ENCODE peak calls at places on chromosomes 7 and 10, in four cellular contexts. I is pancreas; T is CD8-positive, alpha-beta T cell; Z is stomach. G is an unnamed sample.

GRCh38 chr7:21338728-21339164 is 89.1 kb upstream of the SP4 start:
- DNase-seq in I (no peak), T (no peak), Z (no peak), G (no peak)

GRCh38 chr10:9091515-9092093 is 1037.1 kb downstream of the GATA3 start:
- DNase-seq in I (no peak), T (no peak), Z (no peak), G (no peak)

GRCh38 chr7:45642044-45642443 is 67.9 kb downstream of the ADCY1 start:
- DNase-seq in I (no peak), T (no peak), Z (peak), G (no peak)

GRCh38 chr10:35635576-35635975 is 6.5 kb downstream of the FZD8 start:
- DNase-seq in I (peak), T (no peak), Z (no peak), G (peak)

GRCh38 chr10:86400705-86401587 is 34.4 kb upstream of the GRID1 start:
- DNase-seq in I (peak), T (peak), Z (peak), G (peak)

GRCh38 chr7:150367677-150368097 is 935 bp upstream of the REPIN1 start:
- DNase-seq in I (no peak), T (no peak), Z (no peak), G (no peak)

GRCh38 chr10:91513598-91513997 is 103.5 kb downstream of the HECTD2 start:
- DNase-seq in I (no peak), T (no peak), Z (no peak), G (no peak)

GRCh38 chr10:14153570-14154055 is 177.1 kb downstream of the FRMD4A start:
- DNase-seq in I (no peak), T (no peak), Z (no peak), G (no peak)

GRCh38 chr7:38728145-38728544 is 97.0 kb upstream of the AMPH start:
- DNase-seq in I (no peak), T (no peak), Z (no peak), G (no peak)

GRCh38 chr10:69497611-69498390 is 46.5 kb downstream of the TSPAN15 start:
- DNase-seq in I (no peak), T (no peak), Z (no peak), G (no peak)

GRCh38 chr10:97220371-97220770 is 34.6 kb upstream of the SLIT1 start:
- DNase-seq in I (no peak), T (no peak), Z (no peak), G (no peak)

GRCh38 chr7:100951888-100952560 is 2.7 kb downstream of the MUC3A start:
- DNase-seq in I (no peak), T (no peak), Z (no peak), G (no peak)

GRCh38 chr7:90952649-90952991 is 311.6 kb upstream of the FZD1 start:
- DNase-seq in I (no peak), T (no peak), Z (no peak), G (no peak)

GRCh38 chr10:72272689-72273409 is 875 bp upstream of the DDIT4 start:
- DNase-seq in I (peak), T (no peak), Z (peak), G (peak)

GRCh38 chr10:28091913-28092312 is 93.0 kb upstream of the ODAD2 start:
- DNase-seq in I (no peak), T (no peak), Z (no peak), G (no peak)

GRCh38 chr7:13538669-13539068 is 450.8 kb downstream of the ETV1 start:
- DNase-seq in I (no peak), T (no peak), Z (no peak), G (no peak)

GRCh38 chr7:417625-417889 is 102.1 kb downstream of the PDGFA start:
- DNase-seq in I (no peak), T (no peak), Z (no peak), G (no peak)

GRCh38 chr7:128037880-128038619 is 6.8 kb upstream of the LRRC4 start:
- DNase-seq in I (no peak), T (no peak), Z (no peak), G (no peak)

GRCh38 chr10:22618081-22618785 is 96.1 kb downstream of the PIP4K2A start:
- DNase-seq in I (no peak), T (no peak), Z (no peak), G (no peak)

GRCh38 chr7:7996568-7996967 is 28.0 kb downstream of the GLCCI1 start:
- DNase-seq in I (no peak), T (no peak), Z (no peak), G (no peak)

GRCh38 chr7:157001920-157002818 is 8.3 kb downstream of the MNX1 start:
- DNase-seq in I (peak), T (no peak), Z (no peak), G (peak)

GRCh38 chr10:93921338-93921737 is 27.6 kb downstream of the SLC35G1 start:
- DNase-seq in I (peak), T (no peak), Z (no peak), G (peak)

GRCh38 chr7:128010392-128011078 is 20.7 kb downstream of the LRRC4 start:
- DNase-seq in I (no peak), T (no peak), Z (no peak), G (no peak)

GRCh38 chr10:115706482-115707076 is 566.4 kb downstream of the GFRA1 start:
- DNase-seq in I (no peak), T (no peak), Z (no peak), G (no peak)

GRCh38 chr10:24440817-24441790 is 232.2 kb downstream of the KIAA1217 start:
- DNase-seq in I (no peak), T (no peak), Z (peak), G (peak)

GRCh38 chr10:49562893-49563292 is 24.0 kb upstream of the ERCC6 start:
- DNase-seq in I (no peak), T (no peak), Z (no peak), G (no peak)

GRCh38 chr7:44603208-44603607 is 3.2 kb upstream of the OGDH start:
- DNase-seq in I (no peak), T (no peak), Z (no peak), G (no peak)

GRCh38 chr10:37734971-37735370 is 122.4 kb downstream of the ZNF248 start:
- DNase-seq in I (no peak), T (no peak), Z (no peak), G (no peak)

GRCh38 chr10:123516291-123516690 is 149.9 kb upstream of the GPR26 start:
- DNase-seq in I (no peak), T (no peak), Z (no peak), G (no peak)

GRCh38 chr10:125060038-125060437 is 100.3 kb downstream of the CTBP2 start:
- DNase-seq in I (no peak), T (no peak), Z (no peak), G (no peak)

GRCh38 chr10:4658777-4659176 is 167.2 kb upstream of the AKR1E2 start:
- DNase-seq in I (no peak), T (no peak), Z (no peak), G (no peak)

GRCh38 chr10:74282151-74282852 is 131.3 kb downstream of the ADK start:
- DNase-seq in I (no peak), T (no peak), Z (no peak), G (no peak)

GRCh38 chr7:3164363-3164762 is 120.7 kb upstream of the CARD11 start:
- DNase-seq in I (peak), T (no peak), Z (peak), G (no peak)

GRCh38 chr7:77455334-77455733 is 39.2 kb upstream of the GSAP start:
- DNase-seq in I (no peak), T (no peak), Z (no peak), G (no peak)

GRCh38 chr10:89207801-89208551 is 859 bp upstream of the CH25H start:
- DNase-seq in I (peak), T (no peak), Z (no peak), G (no peak)

GRCh38 chr10:114517681-114518250 is 113.5 kb upstream of the AFAP1L2 start:
- DNase-seq in I (no peak), T (no peak), Z (no peak), G (no peak)
- H3K27ac ChIP-seq in I (peak), T (peak), Z (peak), G (no peak)

GRCh38 chr10:110307805-110308204 is 3.1 kb upstream of the SMNDC1 start:
- DNase-seq in I (no peak), T (no peak), Z (no peak), G (no peak)

GRCh38 chr10:110313674-110314073 is 9.0 kb upstream of the SMNDC1 start:
- DNase-seq in I (no peak), T (no peak), Z (no peak), G (no peak)

GRCh38 chr10:110310741-110311140 is 6.0 kb upstream of the SMNDC1 start:
- DNase-seq in I (no peak), T (no peak), Z (no peak), G (no peak)

GRCh38 chr10:110312206-110312605 is 7.5 kb upstream of the SMNDC1 start:
- DNase-seq in I (no peak), T (no peak), Z (no peak), G (no peak)

GRCh38 chr10:110311357-110311949 is 6.7 kb upstream of the SMNDC1 start:
- DNase-seq in I (peak), T (no peak), Z (peak), G (peak)
- H3K27ac ChIP-seq in I (no peak), T (no peak), Z (no peak), G (no peak)

GRCh38 chr7:140175221-140176218 is 1.3 kb downstream of the KDM7A start:
- DNase-seq in I (peak), T (peak), Z (peak), G (peak)
- H3K27ac ChIP-seq in I (peak), T (peak), Z (peak), G (peak)

DNA sequence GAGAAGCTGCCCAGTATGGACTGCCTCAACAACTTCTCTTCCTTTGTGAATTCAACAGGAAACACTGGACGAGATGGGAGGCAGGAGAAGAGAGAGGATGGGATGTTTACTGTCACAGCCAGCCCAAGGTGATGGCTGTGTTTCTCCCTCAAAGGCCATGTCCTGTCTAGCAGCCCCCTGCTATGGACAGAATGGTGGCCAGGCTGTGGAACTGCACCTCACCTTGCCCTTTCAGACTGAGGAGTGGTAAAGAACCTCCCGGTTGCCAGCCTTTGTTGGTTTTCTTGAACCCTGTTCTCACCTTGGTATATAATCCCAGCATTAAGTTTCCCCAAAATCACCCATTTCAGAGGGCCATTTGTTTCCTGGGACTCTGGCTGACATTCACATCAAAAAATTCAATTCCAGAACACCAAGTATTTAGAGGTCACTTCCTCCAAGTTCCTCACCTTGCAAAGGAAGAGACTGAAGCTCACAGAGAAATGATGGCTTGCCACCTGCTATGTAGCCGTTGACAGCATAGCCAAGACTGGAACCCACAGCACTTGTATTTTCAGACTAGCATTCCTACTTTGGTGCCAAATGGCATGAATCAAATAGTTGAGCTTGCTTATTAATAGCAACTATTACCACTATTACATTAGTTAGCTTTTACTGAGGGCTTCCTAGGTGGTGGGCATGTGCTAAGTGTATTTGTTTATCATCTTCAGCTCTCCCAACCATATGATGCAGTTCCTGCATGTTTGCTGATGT is 224.0 kb upstream of the GRB10 start:
- DNase-seq in I (no peak), T (no peak), Z (no peak), G (no peak)
- H3K27ac ChIP-seq in I (no peak), T (no peak), Z (no peak), G (no peak)

GRCh38 chr10:102511562-102512274 is 7.9 kb downstream of the SUFU start:
- DNase-seq in I (no peak), T (no peak), Z (no peak), G (no peak)
- H3K27ac ChIP-seq in I (no peak), T (no peak), Z (no peak), G (no peak)

GRCh38 chr10:51895209-51895608 is 195.8 kb upstream of the CSTF2T start:
- DNase-seq in I (peak), T (no peak), Z (no peak), G (no peak)
- H3K27ac ChIP-seq in I (no peak), T (no peak), Z (no peak), G (no peak)

GRCh38 chr7:140165422-140165821 is 11.4 kb downstream of the KDM7A start:
- DNase-seq in I (no peak), T (no peak), Z (no peak), G (no peak)
- H3K27ac ChIP-seq in I (no peak), T (no peak), Z (no peak), G (no peak)